ENCODE peak calls at places on chromosomes 5 and 9, in five cellular contexts. O is pancreas, E is cardiac muscle cell, W is PC-9, G is IMR-90. K is an unnamed sample.

GRCh38 chr9:133359420-133360175 is 3.2 kb downstream of the SURF2 start:
- DNase-seq in G (no peak), W (no peak), E (peak; percentile 27), O (no peak), K (no peak)

GRCh38 chr9:135022191-135022870 is 65.1 kb upstream of the OLFM1 start:
- DNase-seq in W (no peak), E (no peak), G (no peak), O (no peak), K (no peak)

GRCh38 chr5:139061856-139062255 is 136.3 kb downstream of the SIL1 start:
- DNase-seq in E (peak; percentile 9), W (no peak), G (peak; percentile 13), O (no peak), K (no peak)

GRCh38 chr5:150487199-150488061 is 20.5 kb upstream of the NDST1 start:
- DNase-seq in E (no peak), O (no peak), W (no peak), G (peak; percentile 34), K (peak; percentile 51)

GRCh38 chr9:99060621-99061020 is 44.3 kb upstream of the TGFBR1 start:
- DNase-seq in E (no peak), G (no peak), O (no peak), W (no peak), K (no peak)

GRCh38 chr5:176609724-176610429 is at the start of gene GPRIN1:
- DNase-seq in G (peak; percentile 36), E (peak; percentile 93), W (no peak), O (no peak), K (peak; percentile 98)

GRCh38 chr5:126015244-126016054 is 407.8 kb upstream of the GRAMD2B start:
- DNase-seq in E (no peak), G (peak; percentile 2), O (no peak), W (no peak), K (no peak)

GRCh38 chr5:157476699-157477408 is 16.8 kb downstream of the NIPAL4 start:
- DNase-seq in E (peak; percentile 90), O (no peak), W (peak; percentile 50), G (peak; percentile 74), K (peak; percentile 76)

GRCh38 chr5:88322785-88323184 is 54.1 kb upstream of the TMEM161B start:
- DNase-seq in G (no peak), W (no peak), O (no peak), E (no peak), K (no peak)

GRCh38 chr9:137919095-137919465 is 41.5 kb downstream of the CACNA1B start:
- DNase-seq in G (no peak), W (no peak), E (no peak), O (no peak), K (peak; percentile 2)

GRCh38 chr5:173770637-173771036 is 117.5 kb upstream of the CPEB4 start:
- DNase-seq in G (no peak), W (no peak), E (no peak), O (no peak), K (no peak)

GRCh38 chr5:134570886-134571285 is 45.4 kb downstream of the JADE2 start:
- DNase-seq in W (no peak), E (no peak), G (no peak), O (no peak), K (no peak)

GRCh38 chr5:119009131-119009530 is 20.8 kb upstream of the DTWD2 start:
- DNase-seq in E (no peak), W (no peak), O (no peak), G (no peak), K (no peak)

GRCh38 chr5:138230981-138231589 is 18.0 kb upstream of the CDC23 start:
- DNase-seq in E (peak; percentile 12), G (no peak), W (no peak), O (no peak), K (no peak)

GRCh38 chr9:84456526-84456925 is 116.0 kb upstream of the SLC28A3 start:
- DNase-seq in G (no peak), E (no peak), O (no peak), W (no peak), K (no peak)

GRCh38 chr9:7140401-7140800 is 382.6 kb downstream of the KDM4C start:
- DNase-seq in G (no peak), E (no peak), O (no peak), W (no peak), K (no peak)

GRCh38 chr9:131590907-131591844 is 45.9 kb downstream of the PRRT1B start:
- DNase-seq in O (peak; percentile 91), W (peak; percentile 46), G (peak; percentile 70), E (peak; percentile 85), K (peak; percentile 84)

GRCh38 chr9:121192518-121192917 is 9.2 kb downstream of the RAB14 start:
- DNase-seq in W (no peak), O (no peak), G (no peak), E (no peak), K (no peak)

GRCh38 chr5:154823605-154824004 is 26.8 kb downstream of the FAXDC2 start:
- DNase-seq in E (no peak), W (no peak), O (no peak), G (no peak), K (no peak)

GRCh38 chr9:124661184-124661755 is 109.8 kb downstream of the NR6A1 start:
- DNase-seq in E (peak; percentile 30), W (no peak), G (peak; percentile 19), O (no peak), K (no peak)

GRCh38 chr5:60972225-60972624 is 27.2 kb downstream of the NDUFAF2 start:
- DNase-seq in E (no peak), G (no peak), O (no peak), W (no peak), K (no peak)

GRCh38 chr5:124570285-124571035 is 176.0 kb downstream of the ZNF608 start:
- DNase-seq in E (peak; percentile 42), W (no peak), O (no peak), G (no peak), K (no peak)

GRCh38 chr5:147170603-147171002 is 64.2 kb upstream of the STK32A start:
- DNase-seq in G (no peak), W (peak; percentile 50), O (peak; percentile 23), E (no peak), K (no peak)

GRCh38 chr5:132103380-132103951 is 29.9 kb downstream of the CSF2 start:
- DNase-seq in W (peak; percentile 93), E (peak; percentile 38), O (peak; percentile 83), G (peak; percentile 96), K (peak; percentile 75)

GRCh38 chr9:38298503-38298902 is 94.0 kb upstream of the ALDH1B1 start:
- DNase-seq in E (no peak), G (no peak), W (no peak), O (no peak), K (no peak)

GRCh38 chr5:132254321-132254977 is 3.0 kb upstream of the PDLIM4 start:
- DNase-seq in E (no peak), W (no peak), O (peak; percentile 84), G (no peak), K (no peak)

GRCh38 chr5:41747708-41748107 is 122.5 kb downstream of the OXCT1 start:
- DNase-seq in O (no peak), E (no peak), G (no peak), W (no peak), K (no peak)

GRCh38 chr5:88634014-88634413 is 249.0 kb downstream of the MEF2C start:
- DNase-seq in G (no peak), W (no peak), O (no peak), E (no peak), K (no peak)

GRCh38 chr5:10556331-10556807 is 7.5 kb upstream of the ANKRD33B start:
- DNase-seq in G (peak; percentile 78), O (no peak), W (peak; percentile 95), E (no peak), K (no peak)

GRCh38 chr9:12798066-12798770 is 23.4 kb downstream of the LURAP1L start:
- DNase-seq in W (no peak), G (no peak), E (no peak), O (no peak), K (no peak)

DNA sequence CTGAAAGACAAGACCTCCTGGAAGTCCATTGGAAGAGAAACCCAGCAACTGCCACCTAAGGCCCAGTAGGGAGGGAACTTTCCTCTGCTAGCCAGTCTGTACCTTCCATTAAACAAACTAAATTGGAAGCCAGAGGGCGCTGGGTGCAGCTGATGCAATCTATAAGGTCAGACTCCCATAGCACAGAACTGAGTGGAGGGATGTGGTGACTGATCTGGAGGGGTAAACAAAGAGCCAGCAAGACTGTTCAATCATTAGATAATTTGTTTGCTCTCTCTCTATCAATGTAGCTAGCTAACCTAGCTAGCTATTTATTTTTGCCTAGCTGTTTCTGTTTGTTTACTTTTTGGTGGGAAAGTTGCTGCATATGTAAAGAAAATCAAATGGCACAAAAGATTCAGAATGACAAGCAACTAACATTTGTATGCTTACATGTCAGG is 291.8 kb upstream of the DAB2 start:
- DNase-seq in W (peak; percentile 42), E (peak; percentile 58), G (peak; percentile 46), O (peak; percentile 38), K (peak; percentile 50)
- TF ChIP-seq CTCF in W (peak; percentile 36), E (peak; percentile 59), G (peak; percentile 46), O (peak; percentile 13), K (peak; percentile 51)

GRCh38 chr9:69078581-69078980 is 43.0 kb downstream of the FXN start:
- DNase-seq in W (no peak), G (no peak), E (no peak), O (no peak), K (no peak)
- TF ChIP-seq CTCF in W (no peak), G (no peak), E (no peak), O (no peak), K (no peak)

GRCh38 chr9:101397746-101398334 is 578 bp downstream of the MRPL50 start:
- DNase-seq in W (no peak), E (no peak), G (no peak), O (no peak), K (no peak)

GRCh38 chr9:101398930-101399640 is 434 bp downstream of the ZNF189 start:
- DNase-seq in O (peak; percentile 86), W (no peak), E (peak; percentile 12), G (no peak), K (no peak)

GRCh38 chr9:101399641-101399965 is 952 bp downstream of the ZNF189 start:
- DNase-seq in W (no peak), E (no peak), O (no peak), G (no peak), K (no peak)

GRCh38 chr9:101400120-101400519 is 1.5 kb downstream of the ZNF189 start:
- DNase-seq in G (no peak), E (no peak), O (no peak), W (no peak), K (no peak)

DNA sequence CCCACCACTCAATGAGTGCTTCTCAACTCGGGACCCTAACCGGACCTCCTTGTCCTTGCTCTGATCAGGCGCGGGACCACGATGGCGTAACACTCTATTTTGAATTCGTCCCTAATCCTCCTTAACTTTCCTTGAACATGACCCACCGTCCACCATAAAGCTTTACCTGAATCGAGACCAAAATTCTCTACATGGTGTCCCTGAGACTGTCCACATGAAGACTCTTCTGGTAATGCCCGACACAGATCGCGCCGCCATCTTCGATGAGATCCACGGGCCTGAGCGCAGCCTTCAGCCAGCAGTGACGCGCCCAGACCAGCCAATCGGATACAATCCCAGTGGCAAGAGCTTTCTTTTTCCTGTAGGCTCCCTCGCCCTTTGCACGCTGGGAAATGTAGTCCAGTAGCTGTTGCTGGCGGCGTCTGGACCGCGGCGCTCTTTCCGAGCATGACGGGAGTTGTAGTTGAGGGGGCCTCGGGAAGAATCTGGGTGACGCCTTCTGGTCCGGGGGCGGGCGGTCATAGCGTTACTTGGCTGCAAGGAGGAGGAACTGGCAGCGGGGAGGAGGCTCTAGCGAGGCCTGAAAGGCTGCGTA is at the start of the genes MRPL50 and ZNF189:
- DNase-seq in O (peak; percentile 97), W (peak; percentile 97), E (peak; percentile 98), G (peak; percentile 99), K (peak; percentile 88)
- TF ChIP-seq CTCF in O (no peak), W (no peak), E (no peak), G (no peak), K (no peak)

GRCh38 chr9:90300901-90301688 is 341.5 kb downstream of the DIRAS2 start:
- DNase-seq in W (peak; percentile 94), E (no peak), G (peak; percentile 91), O (no peak), K (no peak)
- TF ChIP-seq CTCF in W (no peak), E (no peak), G (no peak), O (no peak), K (no peak)

K was measured in GM13977.